ENCODE peak calls at places on chromosome 20, in five cellular contexts. D is stimulated activated CD4-positive, alpha-beta T cell treated with anti-CD3 and anti-CD28 coated beads, Interleukin-15, amount 100 ng/mL, for 24 hours; M is activated T-helper 2 cell treated with anti-CD3 and anti-CD28 coated beads, Interferon-gamma antibody, Interleukin-2, Interleukin-4, amounts not matched to agents 10 μg/mL and 5 μg/mL and 100 μg/mL, durations not matched to agents 14 hours and 24 hours and 36 hours; Y is GM13976; S is colonic mucosa. K is an unnamed sample.

GRCh38 chr20:50668326-50668725 is 23.0 kb downstream of the RIPOR3 start:
- DNase-seq in D (no peak), M (no peak), Y (no peak), S (no peak), K (no peak)

GRCh38 chr20:46253391-46253790 is 54.9 kb downstream of the CDH22 start:
- DNase-seq in D (no peak), M (no peak), Y (no peak), S (peak), K (no peak)

GRCh38 chr20:32474967-32475819 is 109.9 kb downstream of the NOL4L start:
- DNase-seq in D (no peak), M (no peak), Y (peak), S (peak), K (peak)

GRCh38 chr20:37053230-37053950 is 42.4 kb downstream of the RBL1 start:
- DNase-seq in D (no peak), M (no peak), Y (no peak), S (no peak), K (no peak)

GRCh38 chr20:63594043-63594561 is 20.1 kb upstream of the HELZ2 start:
- DNase-seq in D (no peak), M (no peak), Y (no peak), S (no peak), K (no peak)

GRCh38 chr20:24745206-24745605 is 203.9 kb upstream of the CST7 start:
- DNase-seq in D (no peak), M (no peak), Y (no peak), S (no peak), K (peak)

GRCh38 chr20:49290608-49291191 is 12.8 kb upstream of the ZNFX1 start:
- DNase-seq in D (no peak), M (no peak), Y (no peak), S (no peak), K (no peak)

GRCh38 chr20:55745840-55746239 is 259.5 kb downstream of the CBLN4 start:
- DNase-seq in D (no peak), M (no peak), Y (no peak), S (no peak), K (no peak)

GRCh38 chr20:38764563-38765355 is 16.5 kb downstream of the ACTR5 start:
- DNase-seq in D (peak), M (no peak), Y (no peak), S (no peak), K (no peak)

GRCh38 chr20:47606414-47607207 is 104.9 kb downstream of the NCOA3 start:
- DNase-seq in D (no peak), M (no peak), Y (no peak), S (no peak), K (no peak)

GRCh38 chr20:58160451-58161051 is 67.9 kb downstream of the ANKRD60 start:
- DNase-seq in D (no peak), M (no peak), Y (no peak), S (no peak), K (no peak)

GRCh38 chr20:19212524-19213502 is at the start of gene SLC24A3:
- DNase-seq in D (peak), M (no peak), Y (peak), S (peak), K (peak)

GRCh38 chr20:7499201-7499600 is 441.1 kb downstream of the HAO1 start:
- DNase-seq in D (no peak), M (no peak), Y (no peak), S (no peak), K (no peak)

GRCh38 chr20:400451-401275 is 7.4 kb upstream of the RBCK1 start:
- DNase-seq in D (no peak), M (no peak), Y (no peak), S (no peak), K (no peak)

GRCh38 chr20:32458061-32458836 is 100.1 kb downstream of the ASXL1 start:
- DNase-seq in D (no peak), M (no peak), Y (no peak), S (no peak), K (no peak)

GRCh38 chr20:62539646-62540045 is 63.9 kb upstream of the GATA5 start:
- DNase-seq in D (no peak), M (no peak), Y (no peak), S (no peak), K (no peak)

GRCh38 chr20:34637245-34638185 is 39.4 kb downstream of the PIGU start:
- DNase-seq in D (no peak), M (no peak), Y (no peak), S (no peak), K (no peak)

GRCh38 chr20:17867119-17867518 is 101.5 kb downstream of the SNX5 start:
- DNase-seq in D (no peak), M (no peak), Y (no peak), S (no peak), K (no peak)

GRCh38 chr20:8151371-8151770 is 19.3 kb downstream of the PLCB1 start:
- DNase-seq in D (no peak), M (no peak), Y (no peak), S (no peak), K (no peak)

GRCh38 chr20:62761058-62761758 is 35.1 kb upstream of the MRGBP start:
- DNase-seq in D (no peak), M (no peak), Y (no peak), S (no peak), K (no peak)

GRCh38 chr20:31836853-31837608 is 8.4 kb downstream of the FOXS1 start:
- DNase-seq in D (no peak), M (no peak), Y (no peak), S (no peak), K (no peak)

GRCh38 chr20:8399963-8400362 is 267.9 kb downstream of the PLCB1 start:
- DNase-seq in D (no peak), M (no peak), Y (peak), S (no peak), K (no peak)

GRCh38 chr20:7772376-7772775 is 167.9 kb downstream of the HAO1 start:
- DNase-seq in D (no peak), M (no peak), Y (no peak), S (no peak), K (no peak)

GRCh38 chr20:1334761-1335160 is 5.8 kb upstream of the SDCBP2 start:
- DNase-seq in D (no peak), M (no peak), Y (no peak), S (no peak), K (no peak)

GRCh38 chr20:20359628-20360027 is 8.3 kb upstream of the INSM1 start:
- DNase-seq in D (no peak), M (no peak), Y (no peak), S (no peak), K (no peak)

GRCh38 chr20:37668166-37668565 is 25.7 kb upstream of the CTNNBL1 start:
- DNase-seq in D (no peak), M (no peak), Y (no peak), S (no peak), K (no peak)

GRCh38 chr20:23655551-23656211 is 17.9 kb upstream of the CST3 start:
- DNase-seq in D (no peak), M (no peak), Y (no peak), S (no peak), K (no peak)

GRCh38 chr20:46363874-46364669 is 42.3 kb downstream of the ELMO2 start:
- DNase-seq in D (peak), M (peak), Y (peak), S (peak), K (peak)

GRCh38 chr20:23547613-23548012 is 20.7 kb downstream of the CST9L start:
- DNase-seq in D (no peak), M (no peak), Y (no peak), S (no peak), K (no peak)

GRCh38 chr20:24781061-24781980 is 167.7 kb upstream of the CST7 start:
- DNase-seq in D (peak), M (no peak), Y (no peak), S (no peak), K (peak)

GRCh38 chr20:19974621-19975435 is 42.3 kb upstream of the NAA20 start:
- DNase-seq in D (no peak), M (no peak), Y (no peak), S (peak), K (peak)

GRCh38 chr20:8076505-8077498 is 55.3 kb upstream of the PLCB1 start:
- DNase-seq in D (no peak), M (no peak), Y (no peak), S (no peak), K (no peak)

GRCh38 chr20:9928281-9928737 is 89.4 kb upstream of the PAK5 start:
- DNase-seq in D (no peak), M (no peak), Y (no peak), S (no peak), K (no peak)

GRCh38 chr20:2771631-2772080 is 28.8 kb downstream of the CPXM1 start:
- DNase-seq in D (no peak), M (no peak), Y (peak), S (no peak), K (no peak)

GRCh38 chr20:45436732-45437485 is 21.0 kb downstream of the PIGT start:
- DNase-seq in D (peak), M (peak), Y (peak), S (peak), K (peak)

GRCh38 chr20:25376236-25376635 is 14.4 kb downstream of the ABHD12 start:
- DNase-seq in D (no peak), M (no peak), Y (no peak), S (no peak), K (no peak)

GRCh38 chr20:22821826-22822225 is 213.3 kb upstream of the SSTR4 start:
- DNase-seq in D (no peak), M (no peak), Y (peak), S (no peak), K (no peak)

K was measured in thyroid gland.